ENCODE peak calls at places on chromosomes 2 and 18, in five cellular contexts. P, B, R, K and A are unnamed samples.

GRCh38 chr2:163733301-163733938 is 2.4 kb downstream of the FIGN start:
- DNase-seq in B (no peak), P (no peak), R (no peak), K (no peak), A (no peak)

GRCh38 chr2:225994748-225995405 is 595.4 kb downstream of the NYAP2 start:
- DNase-seq in K (no peak), P (no peak), B (no peak), R (peak; percentile 19), A (no peak)

GRCh38 chr2:23399674-23400261 is 14.8 kb downstream of the KLHL29 start:
- DNase-seq in K (no peak), R (no peak), P (no peak), B (no peak), A (no peak)

GRCh38 chr2:171216631-171217030 is 55.9 kb upstream of the TLK1 start:
- DNase-seq in R (no peak), K (no peak), B (no peak), P (no peak), A (no peak)

GRCh38 chr2:96547203-96547641 is 10.7 kb downstream of the ARID5A start:
- DNase-seq in R (no peak), K (no peak), B (no peak), P (no peak), A (no peak)

GRCh38 chr2:57343391-57344006 is 703.1 kb upstream of the VRK2 start:
- DNase-seq in P (no peak), B (peak; percentile 10), R (no peak), K (no peak), A (no peak)

GRCh38 chr2:159134979-159135378 is 151.5 kb downstream of the WDSUB1 start:
- DNase-seq in R (no peak), B (no peak), K (no peak), P (no peak), A (no peak)

GRCh38 chr2:61419129-61419528 is 51.8 kb downstream of the USP34 start:
- DNase-seq in R (no peak), K (no peak), P (no peak), B (no peak), A (no peak)

GRCh38 chr2:159904565-159905281 is 106.7 kb upstream of the CD302 start:
- DNase-seq in R (peak; percentile 36), P (peak; percentile 81), B (no peak), K (peak; percentile 94), A (peak; percentile 91)

GRCh38 chr2:46847185-46847710 is 68.4 kb downstream of the MCFD2 start:
- DNase-seq in K (no peak), P (peak; percentile 89), B (peak; percentile 76), R (peak; percentile 90), A (peak; percentile 97)

GRCh38 chr2:222311978-222312738 is 13.4 kb upstream of the PAX3 start:
- DNase-seq in B (no peak), K (no peak), R (no peak), P (no peak), A (no peak)

GRCh38 chr2:190169221-190170072 is 106.9 kb upstream of the MSTN start:
- DNase-seq in B (peak; percentile 82), K (no peak), P (no peak), R (no peak), A (no peak)

GRCh38 chr2:8028436-8028835 is 653.4 kb upstream of the ID2 start:
- DNase-seq in P (no peak), R (no peak), B (no peak), K (no peak), A (no peak)

GRCh38 chr2:98833172-98833916 is 102.4 kb upstream of the MGAT4A start:
- DNase-seq in P (no peak), R (no peak), K (no peak), B (no peak), A (no peak)

GRCh38 chr2:217911283-217911965 is 91.4 kb downstream of the TNS1 start:
- DNase-seq in K (no peak), B (no peak), P (no peak), R (no peak), A (no peak)

GRCh38 chr2:47803363-47803762 is 20.4 kb downstream of the MSH6 start:
- DNase-seq in B (no peak), K (no peak), P (no peak), R (peak; percentile 37), A (no peak)

GRCh38 chr2:42100696-42101585 is 53.1 kb downstream of the PKDCC start:
- DNase-seq in K (peak; percentile 72), P (peak; percentile 52), B (no peak), R (no peak), A (peak; percentile 69)

GRCh38 chr2:179429060-179429471 is 164.4 kb upstream of the SESTD1 start:
- DNase-seq in P (no peak), K (no peak), R (no peak), B (no peak), A (no peak)

GRCh38 chr18:44729631-44730101 is 49.0 kb downstream of the SETBP1 start:
- DNase-seq in K (no peak), P (no peak), B (no peak), R (no peak), A (peak; percentile 39)

GRCh38 chr2:152826880-152827279 is 108.5 kb downstream of the ARL6IP6 start:
- DNase-seq in P (no peak), B (no peak), R (peak; percentile 22), K (no peak), A (no peak)

GRCh38 chr2:27701676-27702075 is 38.0 kb downstream of the SLC4A1AP start:
- DNase-seq in B (no peak), K (no peak), P (peak; percentile 87), R (peak; percentile 31), A (no peak)
- H3K4me3 ChIP-seq in B (no peak overlapping the region), K (no peak overlapping the region), P (no peak overlapping the region), R (no peak overlapping the region), A (no peak overlapping the region)

GRCh38 chr18:59219672-59220163 is at the start of gene GRP:
- DNase-seq in K (no peak), P (no peak), B (no peak), R (no peak), A (no peak)
- H3K4me3 ChIP-seq in K (no peak within 1 kb of the TSS), P (no peak within 1 kb of the TSS), B (no peak within 1 kb of the TSS), R (no peak within 1 kb of the TSS), A (no peak within 1 kb of the TSS)

GRCh38 chr2:43178055-43178598 is 48.3 kb downstream of the ZFP36L2 start:
- DNase-seq in P (no peak), K (no peak), R (no peak), B (no peak), A (no peak)

GRCh38 chr2:43180901-43181300 is 45.5 kb downstream of the ZFP36L2 start:
- DNase-seq in K (no peak), P (no peak), R (no peak), B (no peak), A (no peak)

GRCh38 chr2:43176449-43176848 is 50.0 kb downstream of the ZFP36L2 start:
- DNase-seq in R (no peak), B (no peak), P (no peak), K (no peak), A (no peak)

GRCh38 chr2:43179947-43180346 is 46.5 kb downstream of the ZFP36L2 start:
- DNase-seq in B (no peak), R (no peak), P (no peak), K (no peak), A (no peak)

DNA sequence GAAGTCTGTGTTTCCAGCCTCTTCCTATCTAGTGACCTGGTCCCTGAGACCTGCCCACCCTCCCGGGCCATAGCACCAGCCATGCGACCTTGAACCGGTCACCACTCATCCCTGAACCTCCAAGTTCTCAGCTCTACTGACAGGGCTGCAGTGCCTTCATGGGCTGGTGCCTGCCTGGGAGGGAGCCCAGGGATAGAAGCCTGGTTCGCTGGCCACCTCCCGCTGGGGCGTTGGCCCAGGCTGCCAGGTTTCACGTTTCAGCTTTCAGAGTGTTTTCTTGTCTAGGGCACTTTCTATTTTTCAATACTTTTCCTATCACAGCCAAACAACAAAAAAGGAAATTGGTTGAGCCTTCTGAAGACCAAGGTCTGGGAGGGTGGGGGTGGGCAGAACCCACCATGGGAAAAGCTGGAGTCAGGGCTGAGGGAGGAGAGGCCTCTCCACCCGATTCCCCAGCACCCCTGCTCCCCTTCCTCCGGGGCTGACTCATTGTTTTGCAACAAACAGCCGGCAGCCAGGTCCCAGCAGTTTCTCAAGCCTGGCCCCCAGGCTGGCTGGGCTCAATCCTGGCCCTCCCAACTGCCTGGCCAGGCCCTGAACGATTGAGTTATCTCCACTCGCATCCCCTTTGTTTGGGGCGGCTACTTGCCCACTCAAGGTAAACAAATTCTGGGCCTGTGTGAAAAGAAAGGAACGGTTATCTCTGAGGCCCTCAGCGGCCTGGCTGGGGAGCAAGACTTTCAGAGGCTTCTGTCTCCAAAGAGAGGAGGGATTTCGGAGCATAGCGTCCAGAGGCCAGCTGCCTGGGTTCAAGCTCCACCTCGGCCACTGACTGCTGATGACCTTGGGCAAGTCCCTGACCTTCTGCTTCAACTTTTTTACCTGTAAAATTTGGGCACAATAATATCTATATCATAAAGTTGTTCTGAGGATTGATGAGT is 47.5 kb downstream of the ZFP36L2 start:
- DNase-seq in R (peak; percentile 90), P (peak; percentile 68), K (no peak), B (no peak), A (peak; percentile 78)
- H3K4me3 ChIP-seq in R (no peak overlapping the region), P (no peak overlapping the region), K (no peak overlapping the region), B (no peak overlapping the region), A (no peak overlapping the region)

GRCh38 chr2:145304501-145304900 is 784.6 kb upstream of the ZEB2 start:
- DNase-seq in K (no peak), B (no peak), R (no peak), P (no peak), A (no peak)
- H3K4me3 ChIP-seq in K (no peak overlapping the region), B (no peak overlapping the region), R (no peak overlapping the region), P (no peak overlapping the region), A (no peak overlapping the region)

GRCh38 chr2:45636013-45636412 is 15.5 kb upstream of the PRKCE start:
- DNase-seq in R (no peak), B (no peak), P (no peak), K (no peak), A (no peak)

GRCh38 chr2:45631955-45632354 is 19.5 kb upstream of the PRKCE start:
- DNase-seq in B (no peak), P (no peak), R (no peak), K (no peak), A (no peak)

GRCh38 chr2:45637440-45637839 is 14.0 kb upstream of the PRKCE start:
- DNase-seq in K (no peak), R (no peak), P (no peak), B (no peak), A (no peak)

GRCh38 chr2:45631319-45631718 is 20.2 kb upstream of the PRKCE start:
- DNase-seq in B (no peak), R (no peak), P (no peak), K (no peak), A (no peak)

GRCh38 chr2:45634223-45634622 is 17.3 kb upstream of the PRKCE start:
- DNase-seq in P (no peak), R (no peak), B (no peak), K (no peak), A (no peak)
- H3K4me3 ChIP-seq in P (no peak overlapping the region), R (no peak overlapping the region), B (no peak overlapping the region), K (no peak overlapping the region), A (no peak overlapping the region)

DNA sequence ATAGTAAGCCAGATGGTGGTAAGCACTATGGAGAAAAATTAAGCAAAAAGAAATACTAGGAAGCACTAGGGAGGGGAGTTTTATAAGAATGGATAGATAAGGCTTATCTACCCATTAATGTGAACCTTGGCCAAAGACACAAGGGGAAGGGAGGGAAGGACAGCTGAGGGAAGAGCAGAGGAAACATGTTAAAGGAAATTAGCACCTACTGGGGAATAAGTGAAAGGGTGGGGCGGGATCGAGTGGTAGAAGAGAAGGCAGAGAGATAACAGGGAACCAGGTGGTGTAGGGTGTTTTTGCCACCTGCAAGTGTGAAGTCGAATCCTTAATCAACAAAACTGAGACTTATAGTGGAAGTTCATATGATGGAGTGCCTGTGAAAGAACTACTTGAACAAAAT is 1.7 kb downstream of the UNC80 start:
- DNase-seq in P (no peak), R (no peak), B (no peak), K (no peak), A (no peak)
- H3K4me3 ChIP-seq in P (no peak overlapping the region), R (no peak overlapping the region), B (no peak overlapping the region), K (no peak overlapping the region), A (no peak overlapping the region)